ENCODE peak calls at places on chromosome 18, in ten cellular contexts. B is IMR-90, Y is WERI-Rb-1, U is GM10248, G is esophagus squamous epithelium, H is BE2C, P is upper lobe of right lung, X is GM20000, R is nephron progenitor cell, V is mucosa of descending colon. I is an unnamed sample.

GRCh38 chr18:46324556-46324955 is 220.4 kb downstream of the HAUS1 start:
- DNase-seq in B (peak), Y (no peak), U (no peak), G (no peak), H (no peak), P (no peak), X (no peak), R (no peak), V (no peak), I (no peak)

GRCh38 chr18:12625242-12625641 is 32.7 kb downstream of the SPIRE1 start:
- DNase-seq in B (no peak), Y (no peak), U (no peak), G (no peak), H (no peak), P (no peak), X (no peak), R (no peak), V (no peak), I (no peak)

GRCh38 chr18:12890500-12890899 is 6.5 kb upstream of the PTPN2 start:
- DNase-seq in B (no peak), Y (peak), U (no peak), G (no peak), H (no peak), P (no peak), X (no peak), R (no peak), V (no peak), I (no peak)

GRCh38 chr18:78737006-78737915 is 242.4 kb upstream of the SALL3 start:
- DNase-seq in B (no peak), Y (peak), U (no peak), G (no peak), H (no peak), P (no peak), X (no peak), R (no peak), V (no peak), I (peak)

GRCh38 chr18:49322770-49323490 is 137.5 kb downstream of the DYM start:
- DNase-seq in B (no peak), Y (no peak), U (no peak), G (no peak), H (no peak), P (no peak), X (no peak), R (no peak), V (no peak), I (no peak)

GRCh38 chr18:22558945-22559385 is 141.2 kb upstream of the CTAGE1 start:
- DNase-seq in B (peak), Y (no peak), U (no peak), G (no peak), H (peak), P (peak), X (no peak), R (peak), V (peak), I (no peak)

GRCh38 chr18:22170421-22171262 is 1.3 kb downstream of the GATA6 start:
- DNase-seq in B (peak), Y (peak), U (no peak), G (no peak), H (peak), P (peak), X (peak), R (peak), V (peak), I (peak)

GRCh38 chr18:45626330-45627203 is 11.3 kb downstream of the SLC14A2 start:
- DNase-seq in B (peak), Y (no peak), U (no peak), G (no peak), H (no peak), P (no peak), X (no peak), R (peak), V (no peak), I (no peak)

GRCh38 chr18:12645751-12646203 is 12.1 kb downstream of the SPIRE1 start:
- DNase-seq in B (peak), Y (peak), U (no peak), G (no peak), H (no peak), P (peak), X (no peak), R (no peak), V (no peak), I (no peak)

GRCh38 chr18:12376034-12376717 is 851 bp downstream of the AFG3L2 start:
- DNase-seq in B (no peak), Y (no peak), U (peak), G (no peak), H (peak), P (no peak), X (no peak), R (peak), V (peak), I (no peak)

GRCh38 chr18:36195427-36196122 is 8.3 kb downstream of the MOCOS start:
- DNase-seq in B (no peak), Y (no peak), U (no peak), G (no peak), H (no peak), P (no peak), X (no peak), R (no peak), V (no peak), I (no peak)

GRCh38 chr18:54856105-54856504 is 27.8 kb downstream of the RAB27B start:
- DNase-seq in B (no peak), Y (no peak), U (no peak), G (no peak), H (no peak), P (no peak), X (no peak), R (no peak), V (no peak), I (no peak)

GRCh38 chr18:11488175-11488574 is 121.2 kb upstream of the SLC35G4 start:
- DNase-seq in B (peak), Y (no peak), U (no peak), G (no peak), H (no peak), P (no peak), X (no peak), R (no peak), V (no peak), I (no peak)

GRCh38 chr18:32974421-32975165 is 201.8 kb upstream of the KLHL14 start:
- DNase-seq in B (no peak), Y (no peak), U (no peak), G (no peak), H (no peak), P (no peak), X (no peak), R (peak), V (no peak), I (no peak)

GRCh38 chr18:63025251-63025710 is 294.3 kb downstream of the BCL2 start:
- DNase-seq in B (no peak), Y (peak), U (no peak), G (no peak), H (peak), P (no peak), X (no peak), R (peak), V (peak), I (no peak)

GRCh38 chr18:57754577-57755330 is 48.4 kb downstream of the ATP8B1 start:
- DNase-seq in B (no peak), Y (no peak), U (peak), G (no peak), H (no peak), P (no peak), X (peak), R (no peak), V (no peak), I (no peak)

GRCh38 chr18:51614033-51614432 is 416.6 kb upstream of the MEX3C start:
- DNase-seq in B (no peak), Y (no peak), U (no peak), G (no peak), H (peak), P (no peak), X (no peak), R (no peak), V (no peak), I (no peak)

GRCh38 chr18:62436636-62437519 is 85.9 kb upstream of the ZCCHC2 start:
- DNase-seq in B (peak), Y (peak), U (no peak), G (no peak), H (no peak), P (peak), X (no peak), R (no peak), V (peak), I (no peak)

GRCh38 chr18:37320320-37320719 is 245.3 kb downstream of the CELF4 start:
- DNase-seq in B (no peak), Y (no peak), U (no peak), G (no peak), H (no peak), P (no peak), X (no peak), R (no peak), V (peak), I (no peak)

GRCh38 chr18:57943723-57944122 is 100.3 kb upstream of the NEDD4L start:
- DNase-seq in B (peak), Y (peak), U (no peak), G (no peak), H (no peak), P (no peak), X (no peak), R (no peak), V (no peak), I (no peak)

GRCh38 chr18:57497372-57498294 is 62.5 kb downstream of the ONECUT2 start:
- DNase-seq in B (peak), Y (peak), U (no peak), G (no peak), H (no peak), P (no peak), X (no peak), R (no peak), V (no peak), I (no peak)

GRCh38 chr18:2588666-2589344 is 17.4 kb downstream of the NDC80 start:
- DNase-seq in B (no peak), Y (no peak), U (no peak), G (no peak), H (no peak), P (no peak), X (no peak), R (no peak), V (no peak), I (no peak)

GRCh38 chr18:74682141-74682997 is 84.7 kb downstream of the ZNF407 start:
- DNase-seq in B (no peak), Y (no peak), U (no peak), G (no peak), H (no peak), P (no peak), X (no peak), R (no peak), V (no peak), I (no peak)

GRCh38 chr18:21163647-21164625 is 52.3 kb upstream of the ROCK1 start:
- DNase-seq in B (peak), Y (no peak), U (no peak), G (no peak), H (no peak), P (no peak), X (no peak), R (no peak), V (peak), I (no peak)

GRCh38 chr18:32040936-32041335 is 22.3 kb downstream of the RNF125 start:
- DNase-seq in B (no peak), Y (no peak), U (no peak), G (no peak), H (no peak), P (no peak), X (no peak), R (no peak), V (peak), I (no peak)

GRCh38 chr18:62505669-62506494 is 16.9 kb upstream of the ZCCHC2 start:
- DNase-seq in B (no peak), Y (no peak), U (peak), G (no peak), H (no peak), P (no peak), X (peak), R (no peak), V (no peak), I (no peak)

GRCh38 chr18:37913051-37913450 is 347.5 kb upstream of the CELF4 start:
- DNase-seq in B (no peak), Y (no peak), U (no peak), G (no peak), H (no peak), P (no peak), X (no peak), R (no peak), V (no peak), I (no peak)

GRCh38 chr18:67705748-67706147 is 189.2 kb upstream of the DSEL start:
- DNase-seq in B (no peak), Y (no peak), U (no peak), G (no peak), H (no peak), P (no peak), X (no peak), R (no peak), V (no peak), I (no peak)

GRCh38 chr18:13551841-13552733 is 174.3 kb downstream of the FAM210A start:
- DNase-seq in B (no peak), Y (no peak), U (no peak), G (no peak), H (no peak), P (no peak), X (no peak), R (peak), V (no peak), I (peak)

GRCh38 chr18:73879771-73880170 is 267.9 kb downstream of the FBXO15 start:
- DNase-seq in B (peak), Y (no peak), U (no peak), G (no peak), H (no peak), P (no peak), X (no peak), R (no peak), V (no peak), I (no peak)

GRCh38 chr18:2846638-2847340 is at the start of gene EMILIN2:
- DNase-seq in B (peak), Y (no peak), U (peak), G (no peak), H (no peak), P (peak), X (peak), R (peak), V (peak), I (no peak)

GRCh38 chr18:60893331-60894114 is 439.7 kb upstream of the CDH20 start:
- DNase-seq in B (no peak), Y (no peak), U (no peak), G (no peak), H (no peak), P (no peak), X (no peak), R (no peak), V (no peak), I (no peak)

GRCh38 chr18:12838178-12838634 is 45.8 kb downstream of the PTPN2 start:
- DNase-seq in B (peak), Y (no peak), U (peak), G (no peak), H (no peak), P (peak), X (no peak), R (no peak), V (peak), I (no peak)

GRCh38 chr18:52439457-52439856 is 99.5 kb downstream of the DCC start:
- DNase-seq in B (no peak), Y (no peak), U (no peak), G (no peak), H (no peak), P (no peak), X (no peak), R (no peak), V (no peak), I (no peak)

GRCh38 chr18:43422483-43422882 is 145.2 kb upstream of the SYT4 start:
- DNase-seq in B (no peak), Y (peak), U (no peak), G (no peak), H (peak), P (no peak), X (no peak), R (peak), V (no peak), I (no peak)
- TF ChIP-seq CTCF in B (no peak), Y (peak), U (no peak), G (no peak), H (peak), P (no peak), X (peak), R (peak), V (no peak), I (no peak)

GRCh38 chr18:711693-712400 is 583 bp downstream of the ENOSF1 start:
- DNase-seq in B (peak), Y (peak), U (peak), G (no peak), H (peak), P (peak), X (peak), R (peak), V (peak), I (peak)
- TF ChIP-seq CTCF in B (peak), Y (peak), U (peak), G (no peak), H (peak), P (no peak), X (peak), R (no peak), V (no peak), I (no peak)

DNA sequence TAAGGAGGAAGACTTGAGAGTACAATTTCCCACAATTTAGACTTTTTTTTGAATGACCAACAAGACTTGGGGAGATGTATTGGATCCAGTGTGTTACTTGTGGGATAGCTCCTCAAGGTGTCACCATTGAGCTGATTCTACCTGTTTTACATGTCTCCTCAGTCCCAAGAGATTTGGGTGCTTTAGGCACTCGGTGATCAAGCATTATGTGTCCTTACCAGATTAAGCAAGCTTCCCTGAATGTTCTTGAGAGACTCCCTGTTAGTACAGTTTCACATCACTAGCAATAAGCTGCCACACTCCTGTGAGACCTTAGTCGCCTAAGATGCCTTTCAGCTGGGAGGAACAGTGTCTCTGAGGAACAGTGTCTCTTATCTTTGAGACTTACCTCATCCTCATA is 384.3 kb upstream of the SYT4 start:
- DNase-seq in B (peak), Y (peak), U (peak), G (no peak), H (peak), P (no peak), X (no peak), R (peak), V (peak), I (no peak)
- TF ChIP-seq CTCF in B (peak), Y (peak), U (peak), G (peak), H (peak), P (peak), X (no peak), R (peak), V (no peak), I (peak)

DNA sequence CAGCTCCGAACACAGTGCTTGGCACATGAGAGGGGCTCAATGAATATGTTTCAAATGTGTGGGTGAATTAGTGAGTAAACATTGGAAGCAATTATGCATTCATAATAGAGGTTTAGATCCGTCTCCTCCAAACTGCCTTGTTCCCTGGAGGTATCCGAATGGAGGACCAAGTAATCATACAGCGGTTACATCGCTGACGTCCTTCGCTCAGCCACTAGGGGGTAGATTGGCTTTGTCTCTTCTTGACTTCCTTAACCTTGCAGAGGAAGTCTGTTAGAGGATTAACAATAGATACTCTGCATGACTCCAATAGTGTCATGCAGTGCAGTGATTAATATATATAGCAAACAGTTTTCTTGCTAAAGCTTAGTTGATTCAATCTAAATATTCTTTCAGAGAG is 517.0 kb downstream of the PTPRM start:
- DNase-seq in B (peak), Y (peak), U (no peak), G (no peak), H (peak), P (no peak), X (no peak), R (peak), V (peak), I (no peak)
- TF ChIP-seq CTCF in B (peak), Y (peak), U (no peak), G (no peak), H (peak), P (peak), X (no peak), R (peak), V (no peak), I (peak)

GRCh38 chr18:24413148-24413547 is 13.3 kb upstream of the IMPACT start:
- DNase-seq in B (no peak), Y (peak), U (no peak), G (no peak), H (peak), P (no peak), X (no peak), R (no peak), V (no peak), I (no peak)
- TF ChIP-seq CTCF in B (peak), Y (peak), U (no peak), G (no peak), H (peak), P (no peak), X (no peak), R (no peak), V (peak), I (peak)

DNA sequence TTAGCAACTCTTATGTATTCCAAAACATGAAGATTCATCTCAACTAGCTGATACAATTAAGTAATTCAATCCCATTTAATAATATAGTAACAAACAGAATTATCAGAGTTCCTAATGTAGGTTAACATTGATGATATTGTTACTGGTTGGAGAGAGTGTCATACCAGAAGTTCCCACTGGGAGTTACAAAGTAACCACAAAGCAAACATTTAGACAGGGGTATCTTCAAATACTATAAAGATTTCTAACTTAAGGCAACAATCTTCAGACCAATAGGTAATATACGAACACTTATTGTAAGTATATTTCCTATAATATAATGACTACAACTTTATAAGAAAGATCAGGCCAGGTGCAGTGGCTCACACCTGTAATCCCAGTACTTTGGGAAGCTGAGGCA is 1372.9 kb upstream of the PIK3C3 start:
- DNase-seq in B (no peak), Y (no peak), U (no peak), G (no peak), H (no peak), P (no peak), X (no peak), R (no peak), V (no peak), I (no peak)
- TF ChIP-seq CTCF in B (no peak), Y (no peak), U (no peak), G (no peak), H (no peak), P (no peak), X (no peak), R (peak), V (no peak), I (no peak)

GRCh38 chr18:59520569-59520968 is 161.5 kb upstream of the LMAN1 start:
- DNase-seq in B (no peak), Y (no peak), U (no peak), G (no peak), H (no peak), P (no peak), X (no peak), R (no peak), V (no peak), I (no peak)
- TF ChIP-seq CTCF in B (no peak), Y (no peak), U (no peak), G (no peak), H (no peak), P (no peak), X (no peak), R (no peak), V (no peak), I (no peak)

GRCh38 chr18:75962177-75962576 is 532.9 kb downstream of the ZNF516 start:
- DNase-seq in B (no peak), Y (no peak), U (no peak), G (no peak), H (no peak), P (no peak), X (no peak), R (no peak), V (no peak), I (no peak)

GRCh38 chr18:75959150-75959549 is 531.6 kb upstream of the SMIM21 start:
- DNase-seq in B (no peak), Y (no peak), U (no peak), G (no peak), H (no peak), P (no peak), X (no peak), R (no peak), V (no peak), I (no peak)

DNA sequence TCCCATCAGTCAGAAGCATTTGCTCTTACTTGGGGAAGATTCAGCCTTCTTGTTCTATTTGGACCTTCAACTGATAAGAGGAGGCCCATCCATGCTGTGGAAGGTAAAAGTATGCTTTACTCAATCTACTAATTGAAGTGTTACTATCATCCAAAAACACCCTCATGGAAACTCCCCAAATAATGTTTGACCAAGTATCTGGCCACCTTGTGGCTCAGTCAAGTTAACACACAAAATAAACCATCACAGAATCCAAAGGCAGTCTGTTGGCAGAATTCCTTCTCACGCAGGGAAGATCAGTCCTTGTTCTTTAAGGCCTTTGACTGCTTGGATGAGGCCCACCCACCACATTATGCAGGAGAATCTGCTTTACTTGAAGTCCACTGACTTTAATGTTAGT is 531.2 kb upstream of the SMIM21 start:
- DNase-seq in B (no peak), Y (no peak), U (no peak), G (no peak), H (no peak), P (no peak), X (no peak), R (no peak), V (no peak), I (no peak)
- TF ChIP-seq CTCF in B (no peak), Y (no peak), U (no peak), G (no peak), H (no peak), P (no peak), X (no peak), R (no peak), V (no peak), I (no peak)